ENCODE peak calls at places on chromosomes 13 and 19, in six cellular contexts. O, J, V, X, S and M are unnamed samples.
A peak's percentile ranks its signal among the peaks of the same experiment; 100 is the strongest.

GRCh38 chr19:35353635-35354034 is 4.6 kb upstream of the FFAR3 start:
- DNase-seq in O (no peak), J (no peak), V (no peak), X (no peak), S (no peak), M (no peak)

GRCh38 chr13:34345601-34345939 is 527.6 kb downstream of the RFC3 start:
- DNase-seq in O (no peak), J (no peak), V (no peak), X (no peak), S (no peak), M (no peak)

GRCh38 chr19:4633140-4633967 is 6.0 kb upstream of the TNFAIP8L1 start:
- DNase-seq in O (peak; percentile 29), J (peak; percentile 61), V (no peak), X (peak; percentile 85), S (peak; percentile 56), M (no peak)

GRCh38 chr13:41588899-41589298 is 131.5 kb downstream of the RGCC start:
- DNase-seq in O (peak; percentile 10), J (no peak), V (no peak), X (peak; percentile 97), S (no peak), M (no peak)

GRCh38 chr13:95536629-95537241 is 15.8 kb upstream of the CLDN10 start:
- DNase-seq in O (no peak), J (no peak), V (no peak), X (peak; percentile 39), S (no peak), M (no peak)

GRCh38 chr19:11420429-11420893 is 1.3 kb upstream of the RGL3 start:
- DNase-seq in O (peak; percentile 52), J (no peak), V (no peak), X (no peak), S (peak; percentile 36), M (no peak)

GRCh38 chr19:32824906-32825608 is 44.5 kb downstream of the SLC7A9 start:
- DNase-seq in O (no peak), J (no peak), V (no peak), X (no peak), S (no peak), M (no peak)

GRCh38 chr19:55341191-55342043 is 1.7 kb downstream of the KMT5C start:
- DNase-seq in O (peak; percentile 77), J (peak; percentile 87), V (peak; percentile 33), X (peak; percentile 33), S (peak; percentile 39), M (peak; percentile 94)

GRCh38 chr19:45763691-45764294 is 5.3 kb downstream of the SIX5 start:
- DNase-seq in O (no peak), J (no peak), V (no peak), X (no peak), S (no peak), M (no peak)

GRCh38 chr19:10839071-10840050 is 3.3 kb upstream of the TMED1 start:
- DNase-seq in O (no peak), J (no peak), V (no peak), X (no peak), S (no peak), M (no peak)

GRCh38 chr19:16435238-16435911 is 36.4 kb downstream of the EPS15L1 start:
- DNase-seq in O (peak; percentile 39), J (peak; percentile 48), V (no peak), X (peak; percentile 98), S (peak; percentile 71), M (no peak)

GRCh38 chr19:56076413-56076998 is 44.6 kb downstream of the ZNF787 start:
- DNase-seq in O (peak; percentile 65), J (peak; percentile 67), V (peak; percentile 33), X (peak; percentile 50), S (peak; percentile 78), M (no peak)

GRCh38 chr13:76982051-76982450 is 9.8 kb upstream of the CLN5 start:
- DNase-seq in O (no peak), J (no peak), V (no peak), X (no peak), S (no peak), M (no peak)

GRCh38 chr13:101454767-101455166 is 2.3 kb downstream of the ITGBL1 start:
- DNase-seq in O (no peak), J (no peak), V (no peak), X (peak; percentile 33), S (no peak), M (no peak)

GRCh38 chr13:102847272-102848234 is 1.7 kb downstream of the ERCC5 start:
- DNase-seq in O (no peak), J (no peak), V (no peak), X (peak; percentile 54), S (no peak), M (no peak)

GRCh38 chr13:108082481-108082880 is 132.9 kb downstream of the LIG4 start:
- DNase-seq in O (no peak), J (no peak), V (no peak), X (no peak), S (no peak), M (no peak)

GRCh38 chr19:41821003-41821735 is 23.3 kb downstream of the LYPD4 start:
- DNase-seq in O (peak; percentile 50), J (peak; percentile 41), V (peak; percentile 41), X (peak; percentile 15), S (no peak), M (peak; percentile 56)

GRCh38 chr19:49690656-49691242 is at the start of gene CPT1C:
- DNase-seq in O (peak; percentile 56), J (peak; percentile 75), V (peak; percentile 81), X (peak; percentile 79), S (peak; percentile 70), M (peak; percentile 52)

GRCh38 chr19:17540174-17540573 is 15.3 kb upstream of the COLGALT1 start:
- DNase-seq in O (no peak), J (no peak), V (no peak), X (no peak), S (no peak), M (no peak)

GRCh38 chr19:53883741-53884140 is 1.7 kb downstream of the PRKCG start:
- DNase-seq in O (no peak), J (no peak), V (no peak), X (no peak), S (no peak), M (no peak)

GRCh38 chr13:105587786-105588185 is 947.7 kb downstream of the EFNB2 start:
- DNase-seq in O (no peak), J (no peak), V (no peak), X (peak; percentile 2), S (no peak), M (no peak)

GRCh38 chr13:51588406-51588949 is 4.2 kb downstream of the WDFY2 start:
- DNase-seq in O (peak; percentile 3), J (no peak), V (no peak), X (no peak), S (no peak), M (no peak)

GRCh38 chr19:23118400-23118799 is 1.6 kb downstream of the ZNF730 start:
- DNase-seq in O (no peak), J (no peak), V (no peak), X (no peak), S (no peak), M (no peak)

GRCh38 chr19:30719189-30719990 is 347.2 kb downstream of the ZNF536 start:
- DNase-seq in O (peak; percentile 85), J (peak; percentile 60), V (peak; percentile 64), X (no peak), S (peak; percentile 27), M (peak; percentile 19)

GRCh38 chr13:94329754-94330551 is 149.5 kb downstream of the DCT start:
- DNase-seq in O (no peak), J (no peak), V (peak; percentile 9), X (peak; percentile 95), S (peak; percentile 68), M (no peak)

GRCh38 chr13:44212633-44213387 is 160.8 kb upstream of the SERP2 start:
- DNase-seq in O (no peak), J (no peak), V (no peak), X (peak; percentile 77), S (no peak), M (no peak)

GRCh38 chr13:20394506-20394905 is 131.2 kb downstream of the CRYL1 start:
- DNase-seq in O (no peak), J (no peak), V (no peak), X (no peak), S (no peak), M (no peak)

GRCh38 chr13:40377783-40378182 is 288.7 kb downstream of the FOXO1 start:
- DNase-seq in O (no peak), J (no peak), V (no peak), X (no peak), S (no peak), M (no peak)

GRCh38 chr19:40416918-40417713 is 3.9 kb upstream of the PRX start:
- DNase-seq in O (peak; percentile 38), J (peak; percentile 60), V (no peak), X (peak; percentile 35), S (peak; percentile 46), M (no peak)
- TF ChIP-seq POLR2A in O (no peak), J (peak; percentile 20), V (peak; percentile 17), X (no peak), S (peak; percentile 58), M (peak; percentile 41)

GRCh38 chr13:30422056-30422914 is at the start of gene UBE2L5:
- DNase-seq in O (peak; percentile 79), J (peak; percentile 79), V (peak; percentile 82), X (peak; percentile 74), S (peak; percentile 54), M (peak; percentile 36)
- TF ChIP-seq POLR2A in O (no peak), J (peak; percentile 66), V (peak; percentile 79), X (no peak), S (peak; percentile 71), M (no peak)

DNA sequence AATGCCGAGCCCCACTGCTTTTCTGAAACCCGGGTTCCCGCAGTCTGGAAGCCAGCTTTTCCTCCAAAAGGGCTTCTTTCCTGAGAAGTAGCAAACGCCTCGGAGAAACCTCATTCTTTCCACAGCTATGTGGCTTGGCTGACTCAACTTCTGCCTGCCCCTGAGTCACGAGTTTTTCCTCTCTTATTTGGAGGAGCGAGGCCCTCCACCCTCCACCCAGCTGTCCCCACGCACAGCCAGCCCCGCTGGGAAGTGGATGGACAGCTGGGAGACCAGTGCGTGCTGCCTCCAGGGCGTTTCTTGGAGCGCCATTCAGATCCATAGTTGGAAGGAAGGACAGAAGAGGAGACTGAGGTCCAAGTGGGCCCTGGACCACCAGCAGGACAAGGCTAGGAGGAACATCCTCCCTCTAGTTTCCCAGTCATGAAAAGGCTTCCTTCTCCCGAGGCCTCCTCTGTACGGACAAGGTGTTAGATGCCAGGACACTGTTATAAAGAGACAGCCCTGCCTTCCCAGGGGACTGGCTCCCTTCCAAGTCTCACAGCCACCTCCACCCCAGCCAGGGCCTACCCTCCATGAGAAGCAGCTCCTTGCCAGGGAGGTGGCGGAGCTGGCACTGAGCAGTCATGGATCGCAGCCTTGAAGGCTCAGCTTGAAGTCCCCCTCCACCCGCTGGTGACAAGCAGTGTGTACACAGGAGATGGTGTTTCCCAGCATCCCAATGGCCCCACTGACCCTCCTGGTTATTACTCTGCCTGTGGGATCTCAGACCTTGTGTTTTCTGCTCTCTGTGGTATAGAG is 2.5 kb upstream of the PLEKHF1 start:
- DNase-seq in O (peak; percentile 84), J (peak; percentile 52), V (peak; percentile 80), X (peak; percentile 94), S (peak; percentile 46), M (no peak)
- TF ChIP-seq POLR2A in O (no peak), J (no peak), V (no peak), X (peak; percentile 45), S (peak; percentile 28), M (no peak)

GRCh38 chr19:19506592-19506991 is 8.8 kb downstream of the TSSK6 start:
- DNase-seq in O (no peak), J (no peak), V (no peak), X (no peak), S (no peak), M (no peak)
- TF ChIP-seq POLR2A in O (no peak), J (no peak), V (no peak), X (no peak), S (no peak), M (no peak)